ENCODE peak calls at places on chromosomes 13 and 19, in nine cellular contexts. I, S, B, G, X, K, Q, D and Y are unnamed samples.

GRCh38 chr19:5281588-5281987 is 59.0 kb downstream of the PTPRS start:
- DNase-seq in K (peak; percentile 77), G (no peak), D (no peak), S (peak; percentile 22), Q (peak; percentile 60), X (peak; percentile 66), I (no peak), B (peak; percentile 77), Y (no peak)

GRCh38 chr19:13781547-13781946 is 7.3 kb downstream of the C19orf53 start:
- DNase-seq in S (peak; percentile 76), B (peak; percentile 78), D (no peak), G (peak; percentile 81), I (no peak), Q (peak; percentile 94), K (peak; percentile 86), X (peak; percentile 80), Y (peak; percentile 27)

GRCh38 chr13:28002886-28003698 is 14.6 kb upstream of the URAD start:
- DNase-seq in B (no peak), I (no peak), X (no peak), G (peak; percentile 21), Q (no peak), K (no peak), D (no peak), S (no peak), Y (no peak)

GRCh38 chr13:35699805-35700204 is 223.3 kb upstream of the MAB21L1 start:
- DNase-seq in D (no peak), I (no peak), X (no peak), K (peak; percentile 34), Q (no peak), B (no peak), G (peak; percentile 66), S (peak; percentile 22), Y (no peak)

GRCh38 chr13:28145049-28145448 is 6.7 kb downstream of the PAN3 start:
- DNase-seq in D (no peak), Q (no peak), I (no peak), S (no peak), G (no peak), B (no peak), X (no peak), K (no peak), Y (no peak)

GRCh38 chr13:44198826-44199225 is 174.8 kb upstream of the SERP2 start:
- DNase-seq in I (no peak), Q (no peak), S (no peak), X (no peak), G (no peak), D (no peak), B (no peak), K (no peak), Y (no peak)

GRCh38 chr13:86282450-86282849 is 483.2 kb upstream of the SLITRK6 start:
- DNase-seq in X (no peak), Q (no peak), I (no peak), K (no peak), S (no peak), G (no peak), D (no peak), B (no peak), Y (no peak)

GRCh38 chr19:13881692-13882418 is 4.9 kb downstream of the NANOS3 start:
- DNase-seq in X (no peak), G (peak; percentile 39), Q (no peak), I (no peak), S (peak; percentile 63), B (no peak), K (no peak), D (no peak), Y (no peak)

GRCh38 chr13:112447761-112448603 is 71.8 kb downstream of the SPACA7 start:
- DNase-seq in B (peak; percentile 44), S (no peak), G (no peak), D (no peak), I (no peak), Q (no peak), X (no peak), K (no peak), Y (no peak)

GRCh38 chr19:38693380-38694223 is 46.2 kb downstream of the ACTN4 start:
- DNase-seq in K (no peak), D (no peak), B (no peak), I (no peak), Q (no peak), S (peak; percentile 51), G (peak; percentile 63), X (no peak), Y (no peak)

GRCh38 chr19:10334340-10335148 is 1.2 kb upstream of the RAVER1 start:
- DNase-seq in S (peak; percentile 97), Q (peak; percentile 96), X (peak; percentile 90), D (peak; percentile 98), G (peak; percentile 93), K (peak; percentile 98), B (peak; percentile 96), I (peak; percentile 98), Y (peak; percentile 82)

GRCh38 chr13:104357174-104357573 is 1291.0 kb upstream of the SLC10A2 start:
- DNase-seq in S (no peak), B (no peak), D (no peak), X (no peak), I (no peak), Q (no peak), K (no peak), G (no peak), Y (no peak)

GRCh38 chr13:32031815-32032345 is 306 bp downstream of the FRY start:
- DNase-seq in X (no peak), K (no peak), B (no peak), D (no peak), G (no peak), Q (no peak), I (no peak), S (no peak), Y (no peak)

GRCh38 chr19:18254546-18255500 is 19.4 kb downstream of the IQCN start:
- DNase-seq in D (peak; percentile 75), G (no peak), K (no peak), Q (no peak), B (no peak), S (peak; percentile 76), X (no peak), I (no peak), Y (no peak)

GRCh38 chr13:109704771-109705628 is 81.4 kb downstream of the IRS2 start:
- DNase-seq in X (peak; percentile 63), K (no peak), I (no peak), G (no peak), S (peak; percentile 59), D (no peak), Q (peak; percentile 45), B (peak; percentile 65), Y (no peak)

GRCh38 chr19:3506384-3507340 is 551 bp downstream of the FZR1 start:
- DNase-seq in D (no peak), I (no peak), S (peak; percentile 39), X (peak; percentile 27), K (no peak), G (no peak), B (no peak), Q (peak; percentile 55), Y (peak; percentile 73)

GRCh38 chr13:37747071-37747612 is 122.4 kb downstream of the TRPC4 start:
- DNase-seq in S (no peak), B (no peak), X (no peak), I (no peak), D (no peak), G (peak; percentile 87), Q (no peak), K (no peak), Y (no peak)

GRCh38 chr19:23033721-23034120 is 30.7 kb upstream of the ZNF728 start:
- DNase-seq in Q (no peak), B (no peak), S (no peak), D (no peak), I (no peak), K (no peak), X (no peak), G (no peak), Y (no peak)

DNA sequence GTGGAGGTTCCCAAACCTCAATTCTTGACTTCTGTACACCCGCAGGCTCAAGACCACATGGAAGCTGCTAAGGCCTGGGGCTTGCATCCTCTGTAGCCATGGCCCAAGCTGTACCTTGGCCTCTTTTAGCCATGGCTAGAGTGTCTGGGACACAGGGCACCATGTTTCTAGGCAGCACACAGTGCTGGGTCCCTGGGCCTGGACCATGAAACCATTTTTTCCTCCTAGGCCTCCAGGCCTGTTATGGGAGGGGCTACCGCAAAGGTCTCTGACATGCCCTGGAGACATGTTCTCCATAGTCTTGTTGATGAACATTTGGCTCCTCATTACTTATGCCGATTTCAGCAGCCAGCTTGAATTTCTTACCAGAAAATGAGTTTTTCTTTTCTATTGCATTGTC is 701.4 kb downstream of the FGF9 start:
- DNase-seq in D (no peak), G (no peak), S (no peak), Q (no peak), I (no peak), X (no peak), B (no peak), K (no peak), Y (peak; percentile 0)
- TF ChIP-seq POLR2A in D (no peak), G (no peak), S (no peak), Q (no peak), I (no peak), X (no peak), B (no peak), K (no peak), Y (no peak)

GRCh38 chr19:47111081-47111589 is 2.4 kb downstream of the ZC3H4 start:
- DNase-seq in S (peak; percentile 41), B (peak; percentile 69), K (no peak), D (peak; percentile 73), Q (no peak), I (no peak), X (no peak), G (no peak), Y (peak; percentile 89)

GRCh38 chr19:47111682-47112165 is 1.9 kb downstream of the ZC3H4 start:
- DNase-seq in X (no peak), D (no peak), B (no peak), G (no peak), K (no peak), I (no peak), S (no peak), Q (no peak), Y (no peak)

GRCh38 chr19:47112664-47113445 is 721 bp downstream of the ZC3H4 start:
- DNase-seq in Q (peak; percentile 99), I (peak; percentile 99), S (peak; percentile 99), D (peak; percentile 99), G (peak; percentile 99), B (peak; percentile 99), X (peak; percentile 99), K (peak; percentile 100), Y (peak; percentile 100)

GRCh38 chr19:47113446-47114348 is at the start of gene ZC3H4:
- DNase-seq in K (peak; percentile 96), X (peak; percentile 95), Q (peak; percentile 93), I (peak; percentile 98), G (peak; percentile 93), B (peak; percentile 94), S (peak; percentile 98), D (peak; percentile 92), Y (peak; percentile 98)

GRCh38 chr19:47112166-47112663 is 1.4 kb downstream of the ZC3H4 start:
- DNase-seq in K (peak; percentile 86), B (peak; percentile 96), S (peak; percentile 90), D (peak; percentile 89), G (peak; percentile 85), X (peak; percentile 85), Q (peak; percentile 95), I (peak; percentile 85), Y (peak; percentile 94)
- TF ChIP-seq POLR2A in K (peak; percentile 77), B (no peak), S (peak; percentile 84), D (peak; percentile 72), G (peak; percentile 76), X (no peak), Q (peak; percentile 64), I (peak; percentile 53), Y (no peak)

GRCh38 chr19:41265376-41266153 is 1.4 kb downstream of the HNRNPUL1 start:
- DNase-seq in D (peak; percentile 57), B (no peak), G (peak; percentile 37), Q (peak; percentile 38), I (peak; percentile 55), K (no peak), X (peak; percentile 24), S (peak; percentile 24), Y (peak; percentile 40)
- TF ChIP-seq POLR2A in D (no peak), B (no peak), G (peak; percentile 21), Q (no peak), I (no peak), K (no peak), X (no peak), S (peak; percentile 16), Y (no peak)

GRCh38 chr13:98108330-98108729 is 34.6 kb upstream of the FARP1 start:
- DNase-seq in I (no peak), X (no peak), G (peak; percentile 48), D (no peak), S (no peak), Q (no peak), K (no peak), B (no peak), Y (no peak)
- TF ChIP-seq POLR2A in I (no peak), X (no peak), G (no peak), D (no peak), S (no peak), Q (no peak), K (no peak), B (no peak), Y (no peak)